ENCODE peak calls at places on chromosomes 3 and 15, in eight cellular contexts. One of them, this sample, is unnamed.

GRCh38 chr3:102532901-102533300 is 98.1 kb downstream of the ZPLD1 start:
- DNase-seq in suprapubic skin: no peak
- DNase-seq in astrocyte of the spinal cord: no peak
- DNase-seq in Jurkat, Clone E6-1: peak
- DNase-seq in AG10803: peak
- DNase-seq in fibroblast of lung: peak
- DNase-seq in cardiac muscle cell: no peak
- DNase-seq in BE2C: no peak
- DNase-seq in this sample: no peak

GRCh38 chr3:143348486-143349327 is 229.1 kb downstream of the CHST2 start:
- DNase-seq in fibroblast of lung: no peak
- DNase-seq in suprapubic skin: no peak
- DNase-seq in Jurkat, Clone E6-1: peak
- DNase-seq in AG10803: no peak
- DNase-seq in cardiac muscle cell: no peak
- DNase-seq in BE2C: peak
- DNase-seq in astrocyte of the spinal cord: no peak
- DNase-seq in this sample: no peak

GRCh38 chr3:23865595-23866396 is 51.0 kb downstream of the NKIRAS1 start:
- DNase-seq in AG10803: no peak
- DNase-seq in Jurkat, Clone E6-1: no peak
- DNase-seq in astrocyte of the spinal cord: peak
- DNase-seq in suprapubic skin: no peak
- DNase-seq in BE2C: no peak
- DNase-seq in cardiac muscle cell: peak
- DNase-seq in fibroblast of lung: peak
- DNase-seq in this sample: no peak

GRCh38 chr3:100306695-100307094 is 27.9 kb upstream of the NIT2 start:
- DNase-seq in Jurkat, Clone E6-1: no peak
- DNase-seq in astrocyte of the spinal cord: no peak
- DNase-seq in AG10803: no peak
- DNase-seq in BE2C: no peak
- DNase-seq in suprapubic skin: no peak
- DNase-seq in fibroblast of lung: no peak
- DNase-seq in cardiac muscle cell: no peak
- DNase-seq in this sample: no peak

GRCh38 chr15:73165844-73166243 is 113.6 kb downstream of the NEO1 start:
- DNase-seq in BE2C: no peak
- DNase-seq in Jurkat, Clone E6-1: no peak
- DNase-seq in astrocyte of the spinal cord: no peak
- DNase-seq in cardiac muscle cell: no peak
- DNase-seq in suprapubic skin: no peak
- DNase-seq in AG10803: no peak
- DNase-seq in fibroblast of lung: no peak
- DNase-seq in this sample: peak

GRCh38 chr3:99118381-99118780 is 216.9 kb upstream of the DCBLD2 start:
- DNase-seq in suprapubic skin: no peak
- DNase-seq in cardiac muscle cell: no peak
- DNase-seq in fibroblast of lung: no peak
- DNase-seq in AG10803: peak
- DNase-seq in astrocyte of the spinal cord: peak
- DNase-seq in BE2C: no peak
- DNase-seq in Jurkat, Clone E6-1: no peak
- DNase-seq in this sample: no peak

GRCh38 chr3:111810909-111811308 is 48.2 kb upstream of the PHLDB2 start:
- DNase-seq in astrocyte of the spinal cord: peak
- DNase-seq in cardiac muscle cell: no peak
- DNase-seq in AG10803: peak
- DNase-seq in fibroblast of lung: peak
- DNase-seq in suprapubic skin: no peak
- DNase-seq in BE2C: no peak
- DNase-seq in Jurkat, Clone E6-1: no peak
- DNase-seq in this sample: peak

GRCh38 chr3:144162042-144162441 is 190.4 kb downstream of the DIPK2A start:
- DNase-seq in AG10803: no peak
- DNase-seq in astrocyte of the spinal cord: peak
- DNase-seq in cardiac muscle cell: no peak
- DNase-seq in Jurkat, Clone E6-1: no peak
- DNase-seq in suprapubic skin: no peak
- DNase-seq in BE2C: no peak
- DNase-seq in fibroblast of lung: peak
- DNase-seq in this sample: no peak

GRCh38 chr3:117019082-117019713 is 309.6 kb downstream of the TUSC7 start:
- DNase-seq in BE2C: peak
- DNase-seq in fibroblast of lung: peak
- DNase-seq in Jurkat, Clone E6-1: peak
- DNase-seq in AG10803: peak
- DNase-seq in astrocyte of the spinal cord: peak
- DNase-seq in suprapubic skin: no peak
- DNase-seq in cardiac muscle cell: peak
- DNase-seq in this sample: peak

GRCh38 chr3:133712017-133712416 is 34.2 kb upstream of the TF start:
- DNase-seq in fibroblast of lung: no peak
- DNase-seq in cardiac muscle cell: no peak
- DNase-seq in AG10803: no peak
- DNase-seq in astrocyte of the spinal cord: no peak
- DNase-seq in Jurkat, Clone E6-1: no peak
- DNase-seq in BE2C: no peak
- DNase-seq in suprapubic skin: no peak
- DNase-seq in this sample: no peak

GRCh38 chr3:119497824-119498187 is 541 bp upstream of the TIMMDC1 start:
- DNase-seq in cardiac muscle cell: peak
- DNase-seq in astrocyte of the spinal cord: peak
- DNase-seq in AG10803: peak
- DNase-seq in BE2C: no peak
- DNase-seq in Jurkat, Clone E6-1: peak
- DNase-seq in suprapubic skin: no peak
- DNase-seq in fibroblast of lung: peak
- DNase-seq in this sample: no peak

GRCh38 chr3:96169111-96169510 is 645.3 kb upstream of the EPHA6 start:
- DNase-seq in astrocyte of the spinal cord: no peak
- DNase-seq in fibroblast of lung: no peak
- DNase-seq in suprapubic skin: no peak
- DNase-seq in BE2C: no peak
- DNase-seq in AG10803: no peak
- DNase-seq in Jurkat, Clone E6-1: no peak
- DNase-seq in cardiac muscle cell: no peak
- DNase-seq in this sample: no peak

GRCh38 chr3:8443829-8444791 is 57.5 kb upstream of the LMCD1 start:
- DNase-seq in astrocyte of the spinal cord: peak
- DNase-seq in fibroblast of lung: peak
- DNase-seq in AG10803: peak
- DNase-seq in BE2C: peak
- DNase-seq in suprapubic skin: peak
- DNase-seq in cardiac muscle cell: peak
- DNase-seq in Jurkat, Clone E6-1: no peak
- DNase-seq in this sample: peak

GRCh38 chr15:29312387-29312786 is 42.8 kb upstream of the NSMCE3 start:
- DNase-seq in AG10803: peak
- DNase-seq in BE2C: no peak
- DNase-seq in suprapubic skin: no peak
- DNase-seq in Jurkat, Clone E6-1: no peak
- DNase-seq in cardiac muscle cell: no peak
- DNase-seq in astrocyte of the spinal cord: peak
- DNase-seq in fibroblast of lung: peak
- DNase-seq in this sample: no peak

GRCh38 chr15:62212746-62213145 is 47.7 kb upstream of the C2CD4B start:
- DNase-seq in BE2C: no peak
- DNase-seq in suprapubic skin: no peak
- DNase-seq in AG10803: no peak
- DNase-seq in cardiac muscle cell: no peak
- DNase-seq in fibroblast of lung: no peak
- DNase-seq in astrocyte of the spinal cord: no peak
- DNase-seq in Jurkat, Clone E6-1: peak
- DNase-seq in this sample: no peak

GRCh38 chr3:54510506-54510905 is 388.2 kb downstream of the CACNA2D3 start:
- DNase-seq in AG10803: no peak
- DNase-seq in cardiac muscle cell: no peak
- DNase-seq in Jurkat, Clone E6-1: no peak
- DNase-seq in astrocyte of the spinal cord: no peak
- DNase-seq in BE2C: no peak
- DNase-seq in suprapubic skin: no peak
- DNase-seq in fibroblast of lung: no peak
- DNase-seq in this sample: no peak

GRCh38 chr15:63331456-63331855 is 50.2 kb downstream of the CA12 start:
- DNase-seq in suprapubic skin: no peak
- DNase-seq in BE2C: no peak
- DNase-seq in AG10803: no peak
- DNase-seq in cardiac muscle cell: no peak
- DNase-seq in fibroblast of lung: no peak
- DNase-seq in Jurkat, Clone E6-1: no peak
- DNase-seq in astrocyte of the spinal cord: peak
- DNase-seq in this sample: no peak

GRCh38 chr3:177361042-177361938 is 164.0 kb upstream of the TBL1XR1 start:
- DNase-seq in astrocyte of the spinal cord: no peak
- DNase-seq in AG10803: no peak
- DNase-seq in suprapubic skin: no peak
- DNase-seq in fibroblast of lung: no peak
- DNase-seq in cardiac muscle cell: no peak
- DNase-seq in BE2C: no peak
- DNase-seq in Jurkat, Clone E6-1: no peak
- DNase-seq in this sample: no peak

GRCh38 chr15:89826671-89827655 is 12.3 kb upstream of the ANPEP start:
- DNase-seq in AG10803: no peak
- DNase-seq in fibroblast of lung: no peak
- DNase-seq in Jurkat, Clone E6-1: no peak
- DNase-seq in BE2C: no peak
- DNase-seq in suprapubic skin: no peak
- DNase-seq in astrocyte of the spinal cord: no peak
- DNase-seq in cardiac muscle cell: no peak
- DNase-seq in this sample: no peak

GRCh38 chr15:89823836-89824606 is 9.4 kb upstream of the ANPEP start:
- DNase-seq in fibroblast of lung: no peak
- DNase-seq in Jurkat, Clone E6-1: no peak
- DNase-seq in AG10803: no peak
- DNase-seq in suprapubic skin: no peak
- DNase-seq in BE2C: no peak
- DNase-seq in cardiac muscle cell: no peak
- DNase-seq in astrocyte of the spinal cord: no peak
- DNase-seq in this sample: no peak

GRCh38 chr15:89822951-89823701 is 8.5 kb upstream of the ANPEP start:
- DNase-seq in Jurkat, Clone E6-1: no peak
- DNase-seq in fibroblast of lung: peak
- DNase-seq in suprapubic skin: no peak
- DNase-seq in AG10803: peak
- DNase-seq in BE2C: no peak
- DNase-seq in cardiac muscle cell: no peak
- DNase-seq in astrocyte of the spinal cord: peak
- DNase-seq in this sample: no peak

GRCh38 chr15:89824607-89824867 is 9.9 kb upstream of the ANPEP start:
- DNase-seq in AG10803: no peak
- DNase-seq in fibroblast of lung: no peak
- DNase-seq in suprapubic skin: no peak
- DNase-seq in Jurkat, Clone E6-1: no peak
- DNase-seq in astrocyte of the spinal cord: no peak
- DNase-seq in BE2C: no peak
- DNase-seq in cardiac muscle cell: no peak
- DNase-seq in this sample: no peak

DNA sequence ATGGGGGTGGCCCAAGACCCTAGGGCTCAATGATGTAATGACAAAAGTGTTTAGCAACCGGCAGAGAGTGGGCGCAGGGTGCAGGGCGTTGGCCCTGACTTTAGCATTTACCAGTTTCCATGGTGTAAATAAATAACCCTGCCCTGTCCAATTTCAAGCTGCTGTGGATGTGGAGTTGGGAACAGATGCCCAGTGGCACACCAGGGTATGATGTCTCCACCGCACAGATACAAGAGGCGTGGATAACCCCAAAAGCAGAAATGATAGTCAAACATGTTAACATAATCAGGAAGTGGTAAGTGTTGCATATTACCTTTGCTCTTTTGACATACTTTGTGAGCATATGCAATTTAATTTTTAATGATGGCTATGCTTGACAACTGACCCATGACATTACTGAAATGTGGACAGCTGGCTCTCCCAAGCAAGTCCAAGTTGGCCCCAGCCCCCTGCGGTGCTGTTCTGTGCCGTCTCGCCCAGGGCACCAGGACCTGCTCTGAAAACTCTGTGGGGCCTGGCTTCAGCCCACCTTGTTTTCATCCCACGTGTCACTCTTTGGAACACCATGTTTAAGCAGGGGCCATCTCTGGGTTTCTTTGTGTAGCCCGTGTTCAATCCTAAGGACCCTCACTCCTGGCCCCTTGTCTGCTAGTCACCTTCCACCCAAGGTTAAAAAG is 10.8 kb upstream of the ANPEP start:
- DNase-seq in AG10803: no peak
- DNase-seq in astrocyte of the spinal cord: no peak
- DNase-seq in cardiac muscle cell: no peak
- DNase-seq in fibroblast of lung: no peak
- DNase-seq in Jurkat, Clone E6-1: no peak
- DNase-seq in suprapubic skin: no peak
- DNase-seq in BE2C: no peak
- DNase-seq in this sample: no peak
- H3K4me3 ChIP-seq in AG10803: no peak
- H3K4me3 ChIP-seq in astrocyte of the spinal cord: no peak
- H3K4me3 ChIP-seq in cardiac muscle cell: no peak
- H3K4me3 ChIP-seq in fibroblast of lung: no peak
- H3K4me3 ChIP-seq in Jurkat, Clone E6-1: no peak
- H3K4me3 ChIP-seq in suprapubic skin: no peak
- H3K4me3 ChIP-seq in BE2C: no peak
- H3K4me3 ChIP-seq in this sample: no peak

DNA sequence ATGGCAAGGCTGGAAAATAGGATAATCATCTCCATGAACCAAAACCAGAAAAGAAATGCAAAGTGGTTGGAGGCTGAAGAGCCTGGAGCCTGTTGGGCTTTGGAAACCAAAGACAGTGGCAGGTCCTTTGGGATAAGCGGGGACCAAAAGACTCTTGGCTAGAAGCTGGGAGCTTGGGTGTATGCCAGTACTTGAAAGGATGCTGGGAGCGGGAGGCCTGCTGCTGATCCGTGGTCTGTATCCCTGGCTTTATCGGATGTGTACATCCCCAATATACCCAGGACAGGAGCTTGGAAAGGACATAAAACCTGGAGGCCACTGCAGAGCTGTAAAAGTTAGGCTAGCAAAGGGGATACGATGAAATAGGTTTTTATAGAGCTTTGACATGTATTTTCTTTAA is 1.3 kb upstream of the CHRNB4 start:
- DNase-seq in AG10803: no peak
- DNase-seq in BE2C: peak
- DNase-seq in suprapubic skin: no peak
- DNase-seq in cardiac muscle cell: no peak
- DNase-seq in astrocyte of the spinal cord: no peak
- DNase-seq in Jurkat, Clone E6-1: no peak
- DNase-seq in fibroblast of lung: no peak
- DNase-seq in this sample: no peak
- H3K4me3 ChIP-seq in AG10803: no peak
- H3K4me3 ChIP-seq in BE2C: peak
- H3K4me3 ChIP-seq in suprapubic skin: no peak
- H3K4me3 ChIP-seq in cardiac muscle cell: no peak
- H3K4me3 ChIP-seq in astrocyte of the spinal cord: no peak
- H3K4me3 ChIP-seq in Jurkat, Clone E6-1: no peak
- H3K4me3 ChIP-seq in fibroblast of lung: no peak
- H3K4me3 ChIP-seq in this sample: no peak

GRCh38 chr3:123692041-123692440 is 107.2 kb upstream of the HACD2 start:
- DNase-seq in suprapubic skin: no peak
- DNase-seq in BE2C: no peak
- DNase-seq in Jurkat, Clone E6-1: no peak
- DNase-seq in astrocyte of the spinal cord: no peak
- DNase-seq in fibroblast of lung: no peak
- DNase-seq in AG10803: no peak
- DNase-seq in cardiac muscle cell: no peak
- DNase-seq in this sample: no peak
- H3K4me3 ChIP-seq in suprapubic skin: no peak
- H3K4me3 ChIP-seq in BE2C: no peak
- H3K4me3 ChIP-seq in Jurkat, Clone E6-1: no peak
- H3K4me3 ChIP-seq in astrocyte of the spinal cord: no peak
- H3K4me3 ChIP-seq in fibroblast of lung: no peak
- H3K4me3 ChIP-seq in AG10803: no peak
- H3K4me3 ChIP-seq in cardiac muscle cell: no peak
- H3K4me3 ChIP-seq in this sample: no peak

GRCh38 chr3:105837143-105837740 is 31.6 kb downstream of the CBLB start:
- DNase-seq in AG10803: no peak
- DNase-seq in fibroblast of lung: no peak
- DNase-seq in cardiac muscle cell: no peak
- DNase-seq in BE2C: no peak
- DNase-seq in astrocyte of the spinal cord: peak
- DNase-seq in suprapubic skin: no peak
- DNase-seq in Jurkat, Clone E6-1: no peak
- DNase-seq in this sample: no peak
- H3K4me3 ChIP-seq in AG10803: no peak
- H3K4me3 ChIP-seq in fibroblast of lung: no peak
- H3K4me3 ChIP-seq in cardiac muscle cell: no peak
- H3K4me3 ChIP-seq in BE2C: no peak
- H3K4me3 ChIP-seq in astrocyte of the spinal cord: no peak
- H3K4me3 ChIP-seq in suprapubic skin: no peak
- H3K4me3 ChIP-seq in Jurkat, Clone E6-1: no peak
- H3K4me3 ChIP-seq in this sample: no peak

This sample was measured in HFF-Myc.